ENCODE peak calls at places on chromosomes 7 and 10, in four cellular contexts. I is naive thymus-derived CD4-positive, alpha-beta T cell; J is right lobe of liver; H is mesendoderm. K is an unnamed sample.

GRCh38 chr7:42138691-42139090 is 98.3 kb downstream of the GLI3 start:
- DNase-seq in I (no peak), J (no peak), H (peak; percentile 56), K (peak; percentile 63)

GRCh38 chr10:102542800-102543418 is 39.1 kb downstream of the SUFU start:
- DNase-seq in I (no peak), J (no peak), H (no peak), K (no peak)

GRCh38 chr7:132666076-132666775 is 90.0 kb upstream of the PLXNA4 start:
- DNase-seq in I (no peak), J (no peak), H (no peak), K (no peak)

GRCh38 chr7:154792436-154793055 is 210.4 kb downstream of the PAXIP1 start:
- DNase-seq in I (no peak), J (no peak), H (no peak), K (no peak)

GRCh38 chr7:149735181-149735602 is 38.2 kb downstream of the ZNF467 start:
- DNase-seq in I (no peak), J (no peak), H (no peak), K (no peak)

GRCh38 chr10:68526634-68527132 is 640 bp downstream of the SLC25A16 start:
- DNase-seq in I (no peak), J (no peak), H (no peak), K (no peak)

GRCh38 chr10:17871036-17871435 is 61.9 kb downstream of the MRC1 start:
- DNase-seq in I (no peak), J (no peak), H (no peak), K (no peak)

GRCh38 chr7:129436335-129436923 is 2.2 kb downstream of the STRIP2 start:
- DNase-seq in I (no peak), J (no peak), H (no peak), K (no peak)

GRCh38 chr7:130921391-130922180 is 187.6 kb upstream of the KLF14 start:
- DNase-seq in I (no peak), J (no peak), H (no peak), K (no peak)

GRCh38 chr7:87231243-87231642 is 11.7 kb upstream of the TMEM243 start:
- DNase-seq in I (no peak), J (peak; percentile 29), H (no peak), K (no peak)

GRCh38 chr10:132011027-132011426 is 29.3 kb upstream of the BNIP3 start:
- DNase-seq in I (no peak), J (no peak), H (peak; percentile 35), K (no peak)

GRCh38 chr7:26179422-26179821 is 21.1 kb downstream of the HNRNPA2B1 start:
- DNase-seq in I (no peak), J (no peak), H (no peak), K (no peak)

GRCh38 chr10:90652519-90652918 is 205.3 kb downstream of the HTR7 start:
- DNase-seq in I (no peak), J (no peak), H (peak; percentile 61), K (no peak)

GRCh38 chr7:46933596-46933995 is 648.3 kb downstream of the TNS3 start:
- DNase-seq in I (no peak), J (no peak), H (no peak), K (no peak)

GRCh38 chr7:7176421-7177043 is 5.8 kb upstream of the C1GALT1 start:
- DNase-seq in I (no peak), J (no peak), H (peak; percentile 81), K (no peak)

GRCh38 chr7:28678421-28678965 is 266.2 kb downstream of the CREB5 start:
- DNase-seq in I (no peak), J (no peak), H (no peak), K (no peak)

DNA sequence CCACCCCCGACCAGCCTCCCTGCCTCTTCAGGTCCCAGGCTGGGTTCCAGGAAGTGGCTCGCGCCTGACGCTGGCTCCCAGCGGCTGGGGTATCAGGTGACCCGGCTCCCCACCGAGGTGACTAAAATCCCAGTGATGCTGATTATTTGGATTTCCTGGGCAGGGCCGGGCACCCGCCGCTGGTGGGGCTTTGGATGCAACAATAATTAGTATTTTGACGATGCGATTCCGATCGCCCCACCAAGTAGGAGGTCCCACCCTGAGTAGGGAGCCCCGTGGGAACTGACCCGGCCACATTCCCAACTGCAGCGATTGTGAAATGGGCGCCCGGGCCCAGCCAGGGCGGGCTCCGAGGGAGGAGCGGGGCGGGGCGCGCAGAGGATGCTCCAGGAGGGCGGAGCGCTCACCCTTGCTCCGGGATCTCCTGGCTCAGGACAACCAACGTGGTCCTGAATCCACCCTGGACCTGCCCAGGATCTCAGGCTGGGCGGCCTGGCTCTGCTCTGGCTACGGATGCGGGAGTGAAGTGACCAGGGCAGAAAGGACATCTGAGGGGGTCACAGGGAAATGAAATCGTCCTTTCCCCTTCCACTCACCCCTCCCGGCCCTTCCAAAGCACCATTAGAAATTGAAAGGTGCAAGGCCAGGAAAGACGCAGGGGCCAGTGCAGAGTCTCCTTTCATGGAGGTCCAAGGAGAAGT is 32.6 kb downstream of the DUSP5 start:
- DNase-seq in I (no peak), J (peak; percentile 64), H (peak; percentile 97), K (peak; percentile 92)
- H3K4me3 ChIP-seq in I (no peak overlapping the region), J (no peak overlapping the region), H (no peak overlapping the region), K (peak overlapping the region; percentile 31)

GRCh38 chr10:96496281-96496925 is 17.3 kb downstream of the TLL2 start:
- DNase-seq in I (no peak), J (no peak), H (peak; percentile 54), K (peak; percentile 60)
- H3K36me3 ChIP-seq in I (no peaks in the 10 kb centered on the region), J (no peaks in the 10 kb centered on the region), H (no peaks in the 10 kb centered on the region), K (no peaks in the 10 kb centered on the region)

GRCh38 chr10:5662708-5663579 is 3.5 kb downstream of the ASB13 start:
- DNase-seq in I (no peak), J (no peak), H (no peak), K (no peak)

GRCh38 chr10:5661043-5661442 is 5.4 kb downstream of the ASB13 start:
- DNase-seq in I (no peak), J (no peak), H (no peak), K (no peak)

GRCh38 chr10:5658871-5659618 is 7.3 kb downstream of the ASB13 start:
- DNase-seq in I (no peak), J (no peak), H (peak; percentile 36), K (peak; percentile 75)

GRCh38 chr10:5656737-5657579 is 9.4 kb downstream of the ASB13 start:
- DNase-seq in I (no peak), J (no peak), H (no peak), K (no peak)

DNA sequence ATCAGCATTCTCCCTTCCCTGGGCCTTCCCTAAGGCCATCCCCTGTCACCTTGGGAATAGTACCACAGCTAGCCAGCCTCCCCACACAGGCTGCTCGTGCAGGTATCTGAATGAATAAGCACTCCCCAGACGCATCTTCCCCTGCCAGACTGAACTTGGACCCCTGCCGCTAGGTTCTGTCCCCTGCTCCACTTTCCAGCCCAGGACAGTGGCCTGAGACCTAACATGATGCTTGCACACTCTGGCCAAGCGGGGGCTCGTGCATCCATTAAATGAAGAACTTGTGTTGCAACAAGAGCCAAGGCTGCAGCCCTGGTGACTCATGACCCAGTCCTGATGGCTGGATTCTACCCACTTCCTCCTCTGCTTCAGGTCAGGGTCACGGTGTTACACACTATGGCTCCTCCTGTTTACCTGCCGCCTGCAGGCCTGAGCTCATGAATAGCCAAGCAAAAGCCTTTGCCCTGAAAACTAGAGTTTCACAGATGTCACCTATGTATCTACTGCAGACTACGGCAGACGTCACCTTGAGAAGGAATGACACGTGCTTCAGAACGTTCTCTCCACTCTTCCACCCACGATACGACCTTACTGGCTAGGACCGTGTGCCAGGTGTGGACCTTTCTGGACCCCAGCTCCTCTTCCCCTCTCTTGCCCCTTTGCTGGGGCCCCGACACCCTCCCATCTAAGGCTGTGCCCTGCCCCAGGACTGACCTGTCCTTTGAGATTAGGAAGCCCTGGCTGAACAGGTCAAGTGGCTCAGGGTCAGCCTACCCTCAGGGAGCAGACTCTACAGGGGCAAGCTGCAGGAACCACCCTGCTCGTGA is 6.5 kb downstream of the ASB13 start:
- DNase-seq in I (no peak), J (peak; percentile 81), H (peak; percentile 63), K (no peak)
- H3K27me3 ChIP-seq in I (no peaks in the 10 kb centered on the region), J (no peaks in the 10 kb centered on the region), H (no peaks in the 10 kb centered on the region), K (no peaks in the 10 kb centered on the region)

GRCh38 chr10:101310528-101311439 is 43.2 kb upstream of the BTRC start:
- DNase-seq in I (no peak), J (no peak), H (peak; percentile 89), K (peak; percentile 83)
- H3K4me3 ChIP-seq in I (peak overlapping the region; percentile 24), J (no peak overlapping the region), H (no peak overlapping the region), K (peak overlapping the region; percentile 37)

GRCh38 chr7:6160191-6160623 is 112.2 kb downstream of the CYTH3 start:
- DNase-seq in I (no peak), J (peak; percentile 47), H (peak; percentile 73), K (peak; percentile 96)

GRCh38 chr7:6163402-6163801 is 109.0 kb downstream of the CYTH3 start:
- DNase-seq in I (no peak), J (no peak), H (no peak), K (no peak)

GRCh38 chr7:6162650-6163366 is 109.6 kb downstream of the CYTH3 start:
- DNase-seq in I (no peak), J (no peak), H (no peak), K (no peak)

GRCh38 chr7:6162331-6162620 is 110.1 kb downstream of the CYTH3 start:
- DNase-seq in I (no peak), J (no peak), H (no peak), K (no peak)

GRCh38 chr7:6161463-6162330 is 110.7 kb downstream of the CYTH3 start:
- DNase-seq in I (no peak), J (no peak), H (no peak), K (peak; percentile 17)
- H3K36me3 ChIP-seq in I (no peaks in the 10 kb centered on the region), J (peaks cover 24% of the 10 kb centered on the region), H (peaks cover 4% of the 10 kb centered on the region), K (peaks cover 11% of the 10 kb centered on the region)

DNA sequence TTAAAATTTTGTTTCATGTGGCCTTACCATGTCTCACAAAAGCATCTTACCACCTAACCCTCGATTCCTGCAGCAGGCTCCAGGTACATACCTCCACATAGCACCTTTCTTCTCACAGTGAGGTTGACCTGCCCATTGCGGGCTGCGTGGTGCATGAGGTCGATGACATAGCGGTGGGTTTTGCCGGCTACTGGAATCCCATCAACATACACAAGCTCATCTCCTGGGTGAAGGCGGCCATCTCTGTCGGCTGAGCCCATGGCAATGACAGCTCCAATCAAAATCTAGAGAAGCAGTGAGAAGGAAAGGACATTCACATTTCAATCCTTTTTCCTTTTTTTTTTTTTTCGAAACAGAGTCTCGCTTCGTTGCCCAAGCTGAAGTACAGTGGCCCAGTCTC is 369.3 kb downstream of the PHTF2 start:
- DNase-seq in I (no peak), J (no peak), H (no peak), K (no peak)
- H3K27me3 ChIP-seq in I (no peaks in the 10 kb centered on the region), J (no peaks in the 10 kb centered on the region), H (no peaks in the 10 kb centered on the region), K (no peaks in the 10 kb centered on the region)